ENCODE peak calls at places on chromosomes 4 and X, in five cellular contexts. P, V, A, I and H are unnamed samples.

GRCh38 chrX:253451-254297 is 27.5 kb upstream of the PLCXD1 start:
- DNase-seq in P (peak), V (no peak), A (no peak), I (no peak), H (no peak)

GRCh38 chrX:19772306-19772705 is 115.1 kb downstream of the SH3KBP1 start:
- DNase-seq in P (no peak), V (no peak), A (no peak), I (no peak), H (peak)

GRCh38 chrX:9911479-9911878 is 55.7 kb upstream of the CLDN34 start:
- DNase-seq in P (no peak), V (peak), A (no peak), I (no peak), H (no peak)

GRCh38 chr4:134762053-134762452 is 560.5 kb upstream of the PABPC4L start:
- DNase-seq in P (no peak), V (no peak), A (no peak), I (no peak), H (peak)

GRCh38 chr4:153034681-153035080 is 98.6 kb downstream of the FHDC1 start:
- DNase-seq in P (no peak), V (no peak), A (no peak), I (no peak), H (no peak)

GRCh38 chr4:153267013-153267412 is 62.8 kb downstream of the TRIM2 start:
- DNase-seq in P (no peak), V (no peak), A (no peak), I (no peak), H (no peak)

GRCh38 chrX:107700317-107700774 is 72.0 kb downstream of the PRPS1 start:
- DNase-seq in P (no peak), V (no peak), A (peak), I (no peak), H (no peak)

GRCh38 chrX:65871671-65872311 is 168.1 kb downstream of the VSIG4 start:
- DNase-seq in P (no peak), V (no peak), A (no peak), I (no peak), H (peak)

GRCh38 chr4:154982187-154983047 is 201.3 kb downstream of the RBM46 start:
- DNase-seq in P (peak), V (peak), A (peak), I (peak), H (peak)

GRCh38 chr4:118158946-118159345 is 124.7 kb downstream of the NDST3 start:
- DNase-seq in P (no peak), V (no peak), A (no peak), I (no peak), H (no peak)

GRCh38 chr4:33518852-33519251 is 2725.5 kb downstream of the ARAP2 start:
- DNase-seq in P (no peak), V (no peak), A (no peak), I (no peak), H (no peak)

GRCh38 chr4:158020734-158021346 is 152.0 kb downstream of the GASK1B start:
- DNase-seq in P (no peak), V (peak), A (no peak), I (no peak), H (peak)

GRCh38 chr4:142467086-142467485 is 379.0 kb downstream of the INPP4B start:
- DNase-seq in P (no peak), V (no peak), A (no peak), I (no peak), H (no peak)

GRCh38 chrX:48989483-48989882 is 12.6 kb downstream of the GRIPAP1 start:
- DNase-seq in P (no peak), V (no peak), A (no peak), I (no peak), H (no peak)

GRCh38 chrX:115602729-115603389 is 41.9 kb downstream of the PLS3 start:
- DNase-seq in P (no peak), V (no peak), A (no peak), I (peak), H (peak)

GRCh38 chrX:38156838-38157237 is 63.8 kb downstream of the SRPX start:
- DNase-seq in P (no peak), V (no peak), A (no peak), I (no peak), H (no peak)

GRCh38 chrX:133897593-133898163 is 87.7 kb downstream of the GPC3 start:
- DNase-seq in P (no peak), V (no peak), A (no peak), I (no peak), H (no peak)